ENCODE peak calls at places on chromosomes 12 and 14, in four cellular contexts. Z is H1, W is K562, F is HepG2. R is an unnamed sample.

GRCh38 chr12:64450711-64451486 is 1.0 kb upstream of the TBK1 start:
- DNase-seq in Z (no peak), W (no peak), F (peak), R (no peak)

GRCh38 chr12:11697670-11698387 is 48.4 kb downstream of the ETV6 start:
- DNase-seq in Z (no peak), W (no peak), F (no peak), R (no peak)

GRCh38 chr12:25328082-25328712 is 77.5 kb upstream of the KRAS start:
- DNase-seq in Z (no peak), W (no peak), F (peak), R (no peak)

GRCh38 chr14:67359319-67359774 is 257 bp downstream of the ATP6V1D start:
- DNase-seq in Z (no peak), W (peak), F (peak), R (no peak)

GRCh38 chr12:4505381-4505986 is 33.2 kb upstream of the RAD51AP1 start:
- DNase-seq in Z (no peak), W (no peak), F (no peak), R (no peak)

GRCh38 chr12:88325076-88325827 is 183.1 kb downstream of the TMTC3 start:
- DNase-seq in Z (no peak), W (no peak), F (no peak), R (no peak)

GRCh38 chr12:84874125-84874824 is 38.3 kb downstream of the SLC6A15 start:
- DNase-seq in Z (no peak), W (peak), F (peak), R (peak)

GRCh38 chr14:21063479-21063878 is 5.9 kb downstream of the RNASE8 start:
- DNase-seq in Z (no peak), W (no peak), F (no peak), R (no peak)

GRCh38 chr12:62221107-62221506 is 39.1 kb upstream of the USP15 start:
- DNase-seq in Z (no peak), W (no peak), F (no peak), R (no peak)

GRCh38 chr12:55372521-55372920 is 9.7 kb downstream of the OR6C75 start:
- DNase-seq in Z (no peak), W (no peak), F (no peak), R (no peak)
- TF ChIP-seq MAX in Z (no peak), W (no peak), F (no peak), R (no peak)

GRCh38 chr12:69651922-69652321 is 41.2 kb upstream of the LRRC10 start:
- DNase-seq in Z (no peak), W (no peak), F (no peak), R (no peak)

GRCh38 chr12:69649529-69649928 is 38.8 kb upstream of the LRRC10 start:
- DNase-seq in Z (no peak), W (no peak), F (no peak), R (no peak)

GRCh38 chr12:69647178-69647577 is 36.5 kb upstream of the LRRC10 start:
- DNase-seq in Z (no peak), W (no peak), F (no peak), R (no peak)

GRCh38 chr12:69645031-69645430 is 34.3 kb upstream of the LRRC10 start:
- DNase-seq in Z (no peak), W (no peak), F (no peak), R (no peak)

GRCh38 chr12:69648476-69648875 is 37.8 kb upstream of the LRRC10 start:
- DNase-seq in Z (no peak), W (no peak), F (peak), R (no peak)
- TF ChIP-seq FOSL1 in Z (no peak), W (no peak), F (no peak), R (no peak)

DNA sequence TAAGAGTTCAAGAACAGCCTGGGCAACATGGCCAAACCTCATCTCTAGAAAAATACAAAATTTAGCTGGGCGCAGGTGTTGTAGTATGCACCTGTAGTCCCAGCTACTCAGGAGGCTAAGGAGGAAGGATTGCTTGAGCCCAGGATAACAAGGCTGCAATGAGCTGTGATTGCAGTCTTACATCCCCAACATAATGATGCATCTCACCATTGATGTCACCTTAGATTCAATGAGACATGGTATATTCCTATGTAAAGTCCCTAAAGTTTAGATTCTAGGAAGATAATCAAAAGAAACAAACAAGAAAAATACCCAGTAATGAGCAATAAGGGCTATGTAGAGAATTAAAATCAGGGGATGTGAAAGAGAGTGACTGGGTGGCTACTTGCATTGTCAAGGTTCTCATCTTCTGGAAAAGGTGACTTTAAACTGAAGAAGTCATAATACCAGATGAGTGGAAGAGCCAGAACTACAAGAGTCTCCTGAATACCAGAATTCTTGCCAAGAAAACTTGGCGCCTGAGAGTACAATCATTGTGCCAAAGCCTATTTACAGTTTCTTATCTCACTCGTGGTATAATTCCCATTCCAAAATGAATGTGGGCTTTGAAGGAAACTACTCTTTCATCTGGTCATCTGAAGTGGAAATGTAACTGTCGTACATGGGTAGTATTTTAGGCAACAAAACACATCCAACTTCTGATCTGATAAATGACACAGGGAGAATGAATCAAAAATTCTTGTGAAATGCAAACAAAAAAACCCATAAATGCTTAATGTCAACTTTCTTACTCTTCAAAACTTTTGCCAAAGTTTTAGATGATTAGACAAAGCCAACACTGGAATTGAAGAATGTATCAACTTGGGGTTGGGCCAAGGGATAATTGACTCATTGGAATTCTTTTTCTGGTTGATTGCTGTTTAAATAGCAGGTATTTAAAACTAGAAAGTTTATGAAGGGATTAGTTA is 81.1 kb upstream of the ST8SIA1 start:
- DNase-seq in Z (no peak), W (no peak), F (no peak), R (no peak)
- TF ChIP-seq MAX in Z (no peak), W (no peak), F (no peak), R (no peak)

GRCh38 chr14:102050625-102051024 is 36.2 kb downstream of the HSP90AA1 start:
- DNase-seq in Z (no peak), W (no peak), F (no peak), R (no peak)
- TF ChIP-seq FOSL1 in Z (no peak), W (no peak), F (no peak), R (no peak)

GRCh38 chr14:104557086-104557485 is 22.5 kb upstream of the C14orf180 start:
- DNase-seq in Z (no peak), W (no peak), F (no peak), R (no peak)

GRCh38 chr14:104556256-104557021 is 23.1 kb upstream of the C14orf180 start:
- DNase-seq in Z (no peak), W (no peak), F (no peak), R (no peak)

GRCh38 chr14:104554608-104555401 is 24.8 kb upstream of the C14orf180 start:
- DNase-seq in Z (no peak), W (no peak), F (no peak), R (no peak)

GRCh38 chr14:104554088-104554607 is 25.4 kb upstream of the C14orf180 start:
- DNase-seq in Z (no peak), W (no peak), F (no peak), R (no peak)

GRCh38 chr14:104555621-104556255 is 23.8 kb upstream of the C14orf180 start:
- DNase-seq in Z (no peak), W (no peak), F (no peak), R (no peak)
- TF ChIP-seq MAX in Z (no peak), W (no peak), F (no peak), R (no peak)

GRCh38 chr12:127296591-127296990 is 970.4 kb upstream of the TMEM132C start:
- DNase-seq in Z (no peak), W (no peak), F (no peak), R (no peak)

GRCh38 chr12:127293507-127294310 is 973.3 kb upstream of the TMEM132C start:
- DNase-seq in Z (peak), W (peak), F (no peak), R (peak)

GRCh38 chr12:127295630-127296029 is 971.3 kb upstream of the TMEM132C start:
- DNase-seq in Z (no peak), W (no peak), F (no peak), R (no peak)

GRCh38 chr12:127292736-127293135 is 974.2 kb upstream of the TMEM132C start:
- DNase-seq in Z (no peak), W (no peak), F (no peak), R (no peak)

GRCh38 chr12:127294651-127295205 is 972.2 kb upstream of the TMEM132C start:
- DNase-seq in Z (no peak), W (no peak), F (no peak), R (no peak)
- TF ChIP-seq FOSL1 in Z (no peak), W (no peak), F (no peak), R (no peak)